ENCODE peak calls at places on chromosomes 13 and 19, in nine cellular contexts. Q is stomach, Z is lower leg skin, R is heart right ventricle, P is right atrium auricular region, G is WERI-Rb-1, K is HL-60, M is AG04450, T is mucosa of descending colon. C is an unnamed sample.
A peak's percentile ranks its signal among the peaks of the same experiment; 100 is the strongest.

GRCh38 chr13:85985791-85986190 is 186.6 kb upstream of the SLITRK6 start:
- DNase-seq in R (no peak), Z (no peak), G (no peak), T (no peak), K (no peak), Q (no peak), P (no peak), M (no peak), C (no peak)

GRCh38 chr13:31742102-31742695 is 2.9 kb downstream of the RXFP2 start:
- DNase-seq in T (peak; percentile 45), P (peak; percentile 78), K (peak; percentile 67), Z (peak; percentile 55), R (peak; percentile 64), M (peak; percentile 42), G (peak; percentile 35), Q (peak; percentile 68), C (peak; percentile 53)

GRCh38 chr19:33502521-33502920 is 19.1 kb downstream of the PEPD start:
- DNase-seq in K (no peak), Z (no peak), P (no peak), G (no peak), R (no peak), M (no peak), T (no peak), Q (no peak), C (no peak)

GRCh38 chr13:32902898-32903297 is 113.3 kb upstream of the KL start:
- DNase-seq in Q (peak; percentile 44), K (no peak), R (peak; percentile 81), T (peak; percentile 59), G (no peak), M (no peak), P (peak; percentile 85), Z (peak; percentile 55), C (no peak)

GRCh38 chr13:26280295-26280694 is 26.4 kb downstream of the CDK8 start:
- DNase-seq in M (no peak), Z (no peak), K (no peak), R (no peak), P (no peak), G (no peak), Q (no peak), T (no peak), C (no peak)

GRCh38 chr19:51338563-51339312 is 3.2 kb downstream of the VSIG10L start:
- DNase-seq in Z (peak; percentile 76), P (peak; percentile 88), G (peak; percentile 88), K (peak; percentile 77), T (peak; percentile 91), R (peak; percentile 81), M (no peak), Q (peak; percentile 87), C (peak; percentile 94)

GRCh38 chr19:34179066-34179465 is 6.8 kb downstream of the LSM14A start:
- DNase-seq in M (no peak), T (no peak), K (no peak), Z (no peak), P (no peak), G (no peak), R (no peak), Q (no peak), C (no peak)

GRCh38 chr13:19117913-19118739 is 63.5 kb downstream of the TUBA3C start:
- DNase-seq in T (no peak), K (no peak), R (no peak), Q (no peak), G (no peak), P (no peak), M (no peak), Z (no peak), C (no peak)

GRCh38 chr13:88063741-88064140 is 392.6 kb downstream of the SLITRK5 start:
- DNase-seq in G (no peak), K (no peak), T (no peak), Q (no peak), Z (no peak), M (no peak), P (no peak), R (no peak), C (no peak)

GRCh38 chr13:39881887-39882286 is 226.4 kb downstream of the COG6 start:
- DNase-seq in K (no peak), Q (no peak), G (no peak), T (no peak), R (no peak), P (no peak), Z (no peak), M (peak; percentile 4), C (no peak)

GRCh38 chr19:14433454-14434156 is 499 bp downstream of the PKN1 start:
- DNase-seq in K (no peak), G (no peak), M (no peak), Z (no peak), P (no peak), R (peak; percentile 33), Q (peak; percentile 62), T (peak; percentile 82), C (no peak)

GRCh38 chr13:59494560-59494970 is 669.2 kb downstream of the DIAPH3 start:
- DNase-seq in K (no peak), Z (no peak), Q (no peak), P (no peak), M (peak; percentile 76), R (peak; percentile 69), G (no peak), T (no peak), C (no peak)

GRCh38 chr19:41774515-41774980 is 19.2 kb downstream of the CEACAM6 start:
- DNase-seq in T (peak; percentile 71), R (no peak), Z (no peak), M (no peak), P (no peak), Q (peak; percentile 59), G (no peak), K (no peak), C (no peak)

GRCh38 chr13:105670179-105671015 is 865.1 kb downstream of the EFNB2 start:
- DNase-seq in Q (no peak), G (no peak), M (no peak), P (no peak), T (no peak), Z (no peak), K (no peak), R (no peak), C (no peak)

GRCh38 chr19:36110487-36111199 is at the start of gene OVOL3:
- DNase-seq in T (no peak), G (peak; percentile 30), Q (no peak), M (no peak), R (no peak), K (no peak), Z (no peak), P (no peak), C (no peak)

GRCh38 chr19:7004313-7004931 is 16.8 kb downstream of the MBD3L2B start:
- DNase-seq in T (no peak), K (peak; percentile 18), Q (no peak), M (no peak), P (no peak), G (peak; percentile 14), R (no peak), Z (no peak), C (peak; percentile 38)

GRCh38 chr13:74074723-74075122 is 59.5 kb downstream of the KLF12 start:
- DNase-seq in Q (no peak), R (no peak), T (no peak), G (no peak), K (no peak), P (no peak), M (no peak), Z (no peak), C (no peak)

DNA sequence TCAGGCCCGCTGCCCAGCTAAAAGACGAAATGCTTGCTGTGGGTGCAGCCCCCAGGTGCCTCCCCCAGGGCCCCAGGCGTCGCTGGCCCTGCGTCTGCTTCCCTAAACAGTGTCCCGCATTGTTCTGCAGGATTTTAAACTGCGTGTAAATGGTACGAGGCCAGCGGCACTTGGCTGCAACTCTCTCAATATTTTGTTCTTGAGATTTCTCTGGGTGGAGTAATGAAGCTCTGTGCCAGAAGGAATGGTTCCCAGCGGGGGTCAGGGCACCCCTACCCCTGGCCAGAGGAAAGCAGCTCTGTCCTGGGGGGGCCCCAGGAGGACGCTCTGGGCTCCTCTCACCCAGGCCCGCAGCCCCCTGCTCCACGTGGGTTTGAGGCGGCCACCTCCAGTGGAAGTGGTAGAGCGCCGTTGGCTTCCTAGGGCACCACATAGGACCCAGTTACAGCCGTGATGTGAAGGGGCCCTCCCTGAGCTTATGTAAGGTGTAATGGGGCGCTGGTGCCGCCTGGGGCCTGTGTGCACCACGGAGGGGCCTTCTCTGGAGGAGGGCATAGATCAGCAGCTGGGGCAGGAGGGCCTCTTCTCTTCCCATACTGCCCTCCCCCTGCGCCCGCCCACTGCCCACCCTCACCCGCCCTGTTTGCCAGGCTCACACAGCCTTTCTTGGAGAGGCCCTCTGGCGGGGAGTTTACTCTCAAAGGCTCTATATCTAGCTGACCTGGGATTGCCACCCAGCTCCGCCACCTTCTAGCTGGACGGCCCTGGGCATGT is 19.8 kb downstream of the PAK4 start:
- DNase-seq in P (no peak), Q (no peak), K (peak; percentile 5), M (no peak), G (no peak), R (no peak), T (peak; percentile 55), Z (no peak), C (no peak)
- TF ChIP-seq CTCF in P (no peak), Q (peak; percentile 27), K (no peak), M (no peak), G (no peak), R (no peak), T (no peak), Z (no peak), C (no peak)

GRCh38 chr13:28753208-28753892 is 34.6 kb upstream of the SLC46A3 start:
- DNase-seq in M (peak; percentile 72), Q (peak; percentile 31), K (no peak), Z (peak; percentile 54), R (peak; percentile 54), T (no peak), G (no peak), P (peak; percentile 75), C (no peak)
- TF ChIP-seq CTCF in M (peak; percentile 14), Q (no peak), K (no peak), Z (no peak), R (no peak), T (no peak), G (no peak), P (no peak), C (no peak)

GRCh38 chr13:114143806-114144605 is 11.6 kb upstream of the RASA3 start:
- DNase-seq in M (no peak), P (no peak), G (peak; percentile 96), K (no peak), Q (no peak), Z (no peak), T (peak; percentile 45), R (no peak), C (peak; percentile 71)
- TF ChIP-seq CTCF in M (peak; percentile 35), P (no peak), G (peak; percentile 92), K (no peak), Q (no peak), Z (no peak), T (no peak), R (no peak), C (peak; percentile 52)

DNA sequence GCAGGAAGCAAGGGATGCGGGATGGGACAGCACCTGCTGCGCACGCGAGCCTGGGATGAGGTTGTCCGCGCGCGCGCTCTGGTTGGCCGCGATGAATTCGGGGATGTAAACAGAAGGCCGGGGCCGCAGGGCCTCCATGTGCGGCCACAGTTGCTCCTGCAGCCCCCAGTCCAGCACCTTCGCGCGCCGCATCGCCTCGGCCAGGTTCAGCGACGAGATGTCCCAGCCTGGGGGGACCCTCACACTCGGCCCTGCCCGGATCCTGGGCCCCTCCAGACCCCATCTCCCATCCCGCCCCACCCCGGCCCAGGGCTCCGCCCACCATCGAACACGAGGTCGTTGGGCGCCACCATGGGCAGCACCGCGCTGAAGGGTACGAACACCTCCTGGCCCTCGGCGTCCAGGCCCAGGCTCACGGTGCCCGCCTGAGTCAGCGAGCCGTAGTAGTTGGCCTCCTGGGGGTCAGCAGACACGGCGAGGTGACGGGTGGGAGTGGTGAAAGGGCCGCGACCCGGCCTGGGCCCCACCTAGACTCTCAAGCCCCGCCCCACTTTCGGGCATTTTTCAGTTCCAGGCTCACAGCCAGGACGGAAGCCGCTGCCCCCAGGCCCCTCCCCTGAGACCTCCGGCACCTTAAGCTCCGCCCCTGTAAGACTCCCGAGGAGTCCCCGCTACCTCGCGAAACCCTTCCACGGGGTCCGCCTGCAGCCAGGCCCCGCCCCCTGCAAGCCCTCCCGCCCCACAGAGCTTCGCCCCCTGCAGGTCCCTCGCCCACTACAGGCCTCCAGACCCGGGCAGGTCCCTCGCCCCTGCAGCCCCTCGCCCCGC is 1.1 kb downstream of the ISYNA1 start:
- DNase-seq in G (peak; percentile 92), T (peak; percentile 85), K (no peak), R (peak; percentile 91), M (no peak), P (peak; percentile 77), Q (peak; percentile 75), Z (peak; percentile 62), C (peak; percentile 97)
- TF ChIP-seq CTCF in G (no peak), T (no peak), K (no peak), R (no peak), M (no peak), P (no peak), Q (no peak), Z (no peak), C (no peak)

C was measured in GM13977.